ENCODE peak calls at places on chromosomes 6 and 20, in seven cellular contexts. C, L, B, O, E, G and M are unnamed samples.

GRCh38 chr20:50358166-50358565 is 152.0 kb upstream of the PTPN1 start:
- DNase-seq in E (no peak), G (no peak), C (no peak), L (no peak), B (no peak), O (no peak), M (no peak)

GRCh38 chr6:149717255-149717587 is 680 bp downstream of the LATS1 start:
- DNase-seq in C (no peak), O (no peak), L (no peak), E (no peak), B (no peak), G (no peak), M (no peak)

GRCh38 chr6:132369526-132369925 is 31.7 kb downstream of the MOXD1 start:
- DNase-seq in B (no peak), L (peak), E (no peak), C (peak), G (no peak), O (no peak), M (peak)

GRCh38 chr6:168124161-168124560 is 45.1 kb upstream of the FRMD1 start:
- DNase-seq in L (no peak), C (no peak), O (no peak), B (no peak), E (no peak), G (no peak), M (peak)

GRCh38 chr6:163663575-163663974 is 249.1 kb downstream of the QKI start:
- DNase-seq in E (no peak), C (no peak), B (no peak), G (no peak), L (no peak), O (no peak), M (no peak)

GRCh38 chr20:54208492-54209044 is 681 bp downstream of the PFDN4 start:
- DNase-seq in E (no peak), B (peak), C (peak), O (peak), L (peak), G (no peak), M (peak)

GRCh38 chr6:15506066-15506465 is 156.8 kb downstream of the DTNBP1 start:
- DNase-seq in O (no peak), E (peak), B (no peak), L (no peak), G (no peak), C (no peak), M (no peak)

GRCh38 chr20:62369508-62370114 is 2.5 kb upstream of the LAMA5 start:
- DNase-seq in O (no peak), B (no peak), C (no peak), L (no peak), G (no peak), E (no peak), M (no peak)

GRCh38 chr6:47200536-47201334 is 109.0 kb downstream of the TNFRSF21 start:
- DNase-seq in E (no peak), O (no peak), L (no peak), G (no peak), C (no peak), B (no peak), M (no peak)

GRCh38 chr6:71248306-71248705 is 40.3 kb upstream of the OGFRL1 start:
- DNase-seq in G (no peak), L (peak), O (no peak), E (no peak), C (peak), B (no peak), M (peak)

GRCh38 chr6:42704251-42704936 is 18.0 kb downstream of the PRPH2 start:
- DNase-seq in B (no peak), L (no peak), C (peak), E (no peak), O (no peak), G (no peak), M (no peak)

GRCh38 chr6:100281471-100281878 is 183.2 kb downstream of the SIM1 start:
- DNase-seq in L (no peak), G (peak), O (no peak), C (no peak), B (no peak), E (no peak), M (no peak)

GRCh38 chr6:159023893-159024292 is 20.9 kb downstream of the TAGAP start:
- DNase-seq in C (no peak), E (no peak), O (no peak), G (no peak), B (peak), L (no peak), M (no peak)

GRCh38 chr6:112485813-112486212 is 138.7 kb downstream of the RFPL4B start:
- DNase-seq in B (no peak), L (no peak), G (no peak), E (no peak), O (no peak), C (peak), M (no peak)

GRCh38 chr20:8219403-8219802 is 87.3 kb downstream of the PLCB1 start:
- DNase-seq in B (no peak), E (no peak), O (no peak), L (no peak), G (no peak), C (no peak), M (no peak)

GRCh38 chr6:11198663-11199603 is 33.5 kb downstream of the NEDD9 start:
- DNase-seq in G (no peak), O (peak), E (no peak), B (peak), C (no peak), L (no peak), M (no peak)

GRCh38 chr6:144062757-144063156 is 32.6 kb downstream of the SF3B5 start:
- DNase-seq in B (peak), L (no peak), E (no peak), O (no peak), C (no peak), G (no peak), M (no peak)

GRCh38 chr20:50251992-50252491 is 61.4 kb downstream of the CEBPB start:
- DNase-seq in E (no peak), L (peak), C (peak), B (no peak), O (no peak), G (no peak), M (peak)

GRCh38 chr20:18288748-18289705 is 700 bp downstream of the ZNF133 start:
- DNase-seq in C (peak), E (no peak), L (peak), G (no peak), B (no peak), O (no peak), M (peak)

GRCh38 chr20:16530201-16530681 is 43.0 kb downstream of the KIF16B start:
- DNase-seq in C (peak), E (no peak), G (no peak), O (no peak), L (no peak), B (no peak), M (peak)

GRCh38 chr6:166221040-166221439 is 53.4 kb upstream of the TBXT start:
- DNase-seq in O (peak), E (no peak), G (no peak), B (peak), C (no peak), L (no peak), M (no peak)

GRCh38 chr20:60006261-60006660 is 48.0 kb downstream of the CDH26 start:
- DNase-seq in O (no peak), L (no peak), E (no peak), B (no peak), C (no peak), G (no peak), M (no peak)

GRCh38 chr20:62159835-62160234 is 16.3 kb downstream of the SS18L1 start:
- DNase-seq in G (no peak), B (peak), E (no peak), L (peak), C (no peak), O (no peak), M (peak)

GRCh38 chr6:89323461-89324098 is 8.5 kb upstream of the GABRR2 start:
- DNase-seq in L (no peak), O (no peak), B (no peak), G (no peak), C (no peak), E (no peak), M (no peak)

GRCh38 chr20:3904224-3904623 is 15.0 kb downstream of the PANK2 start:
- DNase-seq in E (peak), G (no peak), O (no peak), C (no peak), L (no peak), B (no peak), M (no peak)

GRCh38 chr20:41179961-41180360 is 42.6 kb downstream of the PLCG1 start:
- DNase-seq in E (peak), L (no peak), O (peak), G (no peak), C (no peak), B (no peak), M (no peak)

GRCh38 chr6:165218816-165219215 is 90.6 kb downstream of the C6orf118 start:
- DNase-seq in C (no peak), O (no peak), E (no peak), G (no peak), L (no peak), B (no peak), M (no peak)

GRCh38 chr20:63083831-63084562 is 77.2 kb upstream of the BHLHE23 start:
- DNase-seq in E (peak), G (no peak), L (no peak), C (no peak), O (no peak), B (no peak), M (no peak)

GRCh38 chr20:36274248-36274841 is 31.8 kb upstream of the DLGAP4 start:
- DNase-seq in C (no peak), L (no peak), O (no peak), G (no peak), B (no peak), E (peak), M (no peak)

GRCh38 chr6:75331134-75331533 is 46.5 kb upstream of the TMEM30A start:
- DNase-seq in O (no peak), B (no peak), L (peak), C (peak), E (no peak), G (no peak), M (peak)